ENCODE peak calls at places on chromosomes 7 and 10, in five cellular contexts. Y is prostate gland, W is stomach, I is neural progenitor cell, G is IMR-90. L is an unnamed sample.

GRCh38 chr10:99661370-99661749 is 2.1 kb downstream of the ENTPD7 start:
- DNase-seq in G (peak; percentile 93), I (no peak), W (no peak), Y (no peak), L (no peak)

GRCh38 chr10:100734295-100735086 is 10.9 kb upstream of the PAX2 start:
- DNase-seq in W (no peak), G (no peak), Y (no peak), I (no peak), L (no peak)

GRCh38 chr10:67075381-67076001 is 149.7 kb downstream of the LRRTM3 start:
- DNase-seq in I (no peak), Y (no peak), G (no peak), W (no peak), L (no peak)

GRCh38 chr10:35420044-35420443 is 83.7 kb downstream of the CCNY start:
- DNase-seq in W (no peak), Y (no peak), G (peak; percentile 38), I (no peak), L (no peak)

GRCh38 chr7:81769891-81770818 is at the start of gene HGF:
- DNase-seq in G (peak; percentile 87), Y (peak; percentile 34), I (peak; percentile 47), W (peak; percentile 37), L (peak; percentile 44)

GRCh38 chr7:22866965-22867364 is 44.3 kb upstream of the TOMM7 start:
- DNase-seq in Y (no peak), W (no peak), I (no peak), G (peak; percentile 89), L (no peak)

GRCh38 chr7:34544621-34545020 is 113.4 kb upstream of the NPSR1 start:
- DNase-seq in Y (no peak), W (no peak), I (no peak), G (no peak), L (no peak)

GRCh38 chr10:81953420-81953819 is 78.4 kb downstream of the NRG3 start:
- DNase-seq in I (no peak), W (no peak), G (no peak), Y (no peak), L (no peak)

GRCh38 chr7:31744294-31744874 is 57.4 kb downstream of the PPP1R17 start:
- DNase-seq in W (peak; percentile 61), G (peak; percentile 73), I (peak; percentile 80), Y (peak; percentile 62), L (peak; percentile 54)

DNA sequence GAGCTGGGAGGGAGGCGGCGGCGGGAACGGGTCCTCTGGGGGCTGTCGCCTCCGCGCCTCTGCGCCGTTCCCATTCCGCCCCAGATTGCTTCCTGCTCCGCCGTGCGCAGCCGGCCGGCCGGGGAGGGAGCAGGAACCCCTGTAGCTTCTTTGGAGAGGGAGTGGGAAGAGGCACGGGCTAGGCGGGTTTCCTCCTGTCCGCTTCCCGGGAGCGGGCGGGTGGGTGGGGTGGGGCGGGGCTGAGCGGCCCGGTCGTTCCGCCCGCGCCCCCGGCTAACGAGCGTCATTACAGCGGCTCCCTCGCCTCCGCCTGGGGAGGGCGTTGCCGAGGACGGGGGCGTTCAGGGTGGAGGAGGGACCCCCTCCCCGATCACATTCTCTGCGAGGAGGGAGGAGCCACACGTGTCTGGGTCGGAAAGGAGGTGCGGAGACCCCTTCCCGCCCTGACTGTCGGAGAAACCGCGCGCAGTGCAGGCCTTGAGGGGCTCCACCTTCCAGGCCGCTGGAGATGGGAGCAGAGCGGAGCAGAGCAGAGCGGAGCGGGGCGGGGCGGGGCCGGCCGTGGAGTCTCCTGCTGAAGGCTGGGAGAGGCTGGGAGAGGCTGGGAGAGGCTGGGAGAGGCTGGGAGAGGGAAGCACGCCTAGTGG is 39.7 kb downstream of the AGAP3 start:
- DNase-seq in I (peak; percentile 80), G (no peak), Y (no peak), W (no peak), L (no peak)
- H3K4me3 ChIP-seq in I (peak overlapping the region; percentile 54), G (no peak overlapping the region), Y (peak overlapping the region; percentile 40), W (peak overlapping the region; percentile 47), L (no peak overlapping the region)

DNA sequence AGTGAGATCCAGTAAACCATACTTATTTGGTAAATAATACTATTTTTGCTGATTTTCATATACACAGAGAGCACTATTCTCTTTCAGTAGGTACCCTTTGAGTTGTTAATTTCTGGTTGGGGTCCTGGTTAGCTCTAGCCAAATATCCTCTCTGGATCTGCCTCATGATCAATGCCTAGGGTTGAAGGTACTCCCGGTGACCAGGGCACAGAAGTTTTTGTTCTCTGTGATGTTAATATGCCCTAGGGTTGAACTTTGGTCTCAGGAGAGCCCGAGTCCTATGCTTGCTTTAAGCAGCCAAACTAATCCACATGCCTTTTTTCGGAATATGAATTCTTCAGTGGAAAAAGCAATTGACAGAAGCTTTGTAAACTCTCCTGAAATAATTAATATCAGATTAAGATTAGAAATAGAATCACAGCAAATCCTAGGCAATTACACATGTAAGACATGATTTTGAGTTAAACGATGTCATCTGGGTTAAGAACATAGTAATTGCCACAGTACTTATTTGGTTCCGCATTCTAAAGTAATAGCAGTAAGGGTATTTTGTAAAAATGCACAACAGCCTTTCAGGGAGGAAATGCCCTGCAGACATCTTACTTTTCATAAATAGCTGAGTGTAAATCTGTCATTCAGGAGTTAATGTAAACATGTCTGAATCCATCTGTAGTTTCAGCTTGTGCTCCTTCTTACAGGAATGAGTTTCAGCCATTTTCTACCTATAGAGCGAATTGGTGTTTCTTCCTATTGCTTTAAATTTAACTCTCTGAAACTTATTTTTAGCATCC is 10.1 kb downstream of the CHN2 start:
- DNase-seq in W (no peak), Y (no peak), I (no peak), G (no peak), L (no peak)
- H3K4me1 ChIP-seq in W (no peaks in the 10 kb centered on the region), Y (no peaks in the 10 kb centered on the region), I (no peaks in the 10 kb centered on the region), G (no peaks in the 10 kb centered on the region), L (peaks cover 3% of the 10 kb centered on the region)

GRCh38 chr7:130195396-130195795 is 9.8 kb downstream of the TMEM209 start:
- DNase-seq in Y (no peak), W (no peak), I (no peak), G (no peak), L (no peak)

GRCh38 chr7:130189281-130189782 is 15.9 kb downstream of the TMEM209 start:
- DNase-seq in I (no peak), W (no peak), G (peak; percentile 69), Y (no peak), L (no peak)

GRCh38 chr7:130196476-130196875 is 8.7 kb downstream of the TMEM209 start:
- DNase-seq in Y (no peak), W (no peak), G (no peak), I (no peak), L (no peak)

GRCh38 chr7:130187360-130187759 is 17.8 kb downstream of the TMEM209 start:
- DNase-seq in G (no peak), W (no peak), I (no peak), Y (no peak), L (no peak)

GRCh38 chr7:130191791-130192190 is 13.4 kb downstream of the TMEM209 start:
- DNase-seq in Y (no peak), I (no peak), G (no peak), W (no peak), L (no peak)
- H3K36me3 ChIP-seq in Y (no peaks in the 10 kb centered on the region), I (peaks cover 31% of the 10 kb centered on the region), G (peaks cover 10% of the 10 kb centered on the region), W (peaks cover 59% of the 10 kb centered on the region), L (peaks cover 4% of the 10 kb centered on the region)

GRCh38 chr7:92793656-92794205 is 42.6 kb downstream of the CDK6 start:
- DNase-seq in W (no peak), G (peak; percentile 38), I (no peak), Y (no peak), L (no peak)
- H3K4me3 ChIP-seq in W (no peak overlapping the region), G (no peak overlapping the region), I (no peak overlapping the region), Y (no peak overlapping the region), L (no peak overlapping the region)

GRCh38 chr7:103660455-103661371 is 214.7 kb upstream of the SLC26A5 start:
- DNase-seq in Y (no peak), I (no peak), W (no peak), G (peak; percentile 75), L (no peak)
- H3K4me1 ChIP-seq in Y (no peaks in the 10 kb centered on the region), I (no peaks in the 10 kb centered on the region), W (no peaks in the 10 kb centered on the region), G (peaks cover 7% of the 10 kb centered on the region), L (no peaks in the 10 kb centered on the region)

GRCh38 chr10:87865201-87866025 is 2.0 kb downstream of the PTEN start:
- DNase-seq in G (no peak), W (no peak), Y (no peak), I (no peak), L (no peak)
- H3K36me3 ChIP-seq in G (no peaks in the 10 kb centered on the region), W (no peaks in the 10 kb centered on the region), Y (no peaks in the 10 kb centered on the region), I (no peaks in the 10 kb centered on the region), L (no peaks in the 10 kb centered on the region)

DNA sequence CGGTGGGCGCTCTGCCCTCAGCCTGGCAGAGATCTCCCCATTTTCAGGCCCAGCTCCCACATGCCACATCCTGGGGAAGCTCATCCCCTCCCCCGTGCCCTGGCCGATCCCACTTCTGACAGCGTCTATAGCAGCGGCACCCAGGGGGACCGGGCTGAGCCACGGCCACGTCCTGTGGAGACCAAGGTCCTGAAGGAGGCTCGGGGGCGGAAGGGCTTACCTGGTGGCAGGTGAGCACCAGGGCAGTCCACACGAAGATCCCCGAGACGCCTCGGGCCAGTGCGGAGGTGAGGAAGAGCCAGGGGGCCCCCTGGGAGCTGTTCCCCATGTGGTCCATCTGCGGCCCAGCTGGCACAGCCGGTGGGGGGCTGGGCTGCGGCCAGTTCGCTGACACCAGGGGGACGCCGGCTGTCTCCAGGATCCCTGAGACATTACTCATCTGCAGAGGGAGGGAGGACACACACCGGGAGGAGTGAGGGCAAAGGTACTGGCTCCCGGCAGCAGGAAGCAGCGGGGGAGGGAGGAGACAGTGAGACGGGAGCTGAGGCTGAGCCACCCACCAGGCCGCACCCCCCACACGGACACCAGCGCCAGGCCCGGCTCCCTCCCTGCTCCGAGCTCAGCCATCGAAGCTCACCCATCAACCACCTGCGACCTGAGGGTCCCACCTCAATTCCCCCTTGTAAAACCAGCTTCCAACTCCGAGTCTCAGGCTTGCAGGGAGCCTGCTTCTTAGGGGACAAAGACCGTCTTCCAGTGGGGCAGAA is 776 bp downstream of the TMEM184A start:
- DNase-seq in G (peak; percentile 89), I (no peak), W (peak; percentile 67), Y (peak; percentile 72), L (no peak)
- H3K4me3 ChIP-seq in G (no peak overlapping the region), I (no peak overlapping the region), W (peak overlapping the region; percentile 26), Y (peak overlapping the region; percentile 30), L (no peak overlapping the region)

GRCh38 chr7:101943889-101944605 is 126.6 kb downstream of the CUX1 start:
- DNase-seq in Y (no peak), G (no peak), I (no peak), W (no peak), L (no peak)

GRCh38 chr7:101941481-101942383 is 124.3 kb downstream of the CUX1 start:
- DNase-seq in G (peak; percentile 72), Y (peak; percentile 85), W (peak; percentile 62), I (no peak), L (peak; percentile 56)

GRCh38 chr7:101942603-101943210 is 125.3 kb downstream of the CUX1 start:
- DNase-seq in G (no peak), I (no peak), Y (peak; percentile 60), W (peak; percentile 66), L (no peak)

GRCh38 chr7:101944611-101945010 is 127.2 kb downstream of the CUX1 start:
- DNase-seq in W (no peak), G (no peak), Y (no peak), I (no peak), L (no peak)

DNA sequence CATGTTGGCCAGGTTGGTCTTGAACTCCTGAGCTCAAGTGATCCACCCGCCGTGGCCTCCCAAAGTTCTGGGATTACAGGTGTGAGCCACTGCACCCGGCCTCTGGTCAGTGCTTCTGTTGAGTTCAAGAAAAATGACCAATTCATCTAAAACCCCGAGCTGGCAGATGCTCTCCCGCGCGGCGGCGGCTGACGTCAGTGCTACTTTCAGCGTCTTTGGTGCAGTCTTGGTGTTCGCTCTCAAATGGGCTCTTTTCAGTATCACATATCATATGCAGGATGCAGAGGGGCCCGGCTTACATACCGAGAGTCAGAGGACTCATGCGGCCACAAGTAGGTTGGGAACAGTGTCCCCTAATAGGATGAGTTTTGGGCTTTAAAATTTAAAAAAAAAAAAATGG is 125.9 kb downstream of the CUX1 start:
- DNase-seq in G (no peak), Y (no peak), W (no peak), I (no peak), L (no peak)
- H3K4me1 ChIP-seq in G (peaks cover 24% of the 10 kb centered on the region), Y (peaks cover 17% of the 10 kb centered on the region), W (peaks cover 41% of the 10 kb centered on the region), I (peaks cover 24% of the 10 kb centered on the region), L (peaks cover 14% of the 10 kb centered on the region)

GRCh38 chr10:77168161-77168560 is 469.4 kb downstream of the KCNMA1 start:
- DNase-seq in G (no peak), Y (no peak), W (no peak), I (no peak), L (no peak)
- H3K36me3 ChIP-seq in G (no peaks in the 10 kb centered on the region), Y (no peaks in the 10 kb centered on the region), W (no peaks in the 10 kb centered on the region), I (no peaks in the 10 kb centered on the region), L (no peaks in the 10 kb centered on the region)